ENCODE peak calls at places on chromosomes 4 and X, in eight cellular contexts. T, P, Y, A, Q, C, U and Z are unnamed samples.

GRCh38 chrX:63658920-63659319 is 126.1 kb downstream of the ARHGEF9 start:
- DNase-seq in T (no peak), P (no peak), Y (no peak), A (no peak), Q (no peak), C (no peak), U (no peak), Z (no peak)

GRCh38 chr4:159446266-159446976 is 343.5 kb downstream of the RAPGEF2 start:
- DNase-seq in T (peak; percentile 83), P (peak; percentile 89), Y (no peak), A (peak; percentile 72), Q (peak; percentile 69), C (peak; percentile 38), U (peak; percentile 68), Z (peak; percentile 81)

GRCh38 chrX:17456526-17456925 is 81.5 kb downstream of the NHS start:
- DNase-seq in T (no peak), P (no peak), Y (no peak), A (no peak), Q (no peak), C (no peak), U (no peak), Z (peak; percentile 48)

GRCh38 chr4:54218736-54219135 is 10.4 kb upstream of the PDGFRA start:
- DNase-seq in T (no peak), P (no peak), Y (no peak), A (no peak), Q (no peak), C (no peak), U (no peak), Z (no peak)

GRCh38 chrX:153913701-153914100 is 9.2 kb downstream of the AVPR2 start:
- DNase-seq in T (no peak), P (no peak), Y (no peak), A (no peak), Q (no peak), C (no peak), U (no peak), Z (peak; percentile 30)

GRCh38 chr4:58983887-58984286 is 1873.7 kb upstream of the IGFBP7 start:
- DNase-seq in T (no peak), P (no peak), Y (no peak), A (no peak), Q (no peak), C (no peak), U (peak; percentile 71), Z (no peak)

GRCh38 chr4:185479507-185479971 is 8.0 kb upstream of the CCDC110 start:
- DNase-seq in T (no peak), P (no peak), Y (no peak), A (no peak), Q (no peak), C (peak; percentile 23), U (no peak), Z (no peak)

GRCh38 chr4:94889961-94890360 is 132.2 kb downstream of the BMPR1B start:
- DNase-seq in T (peak; percentile 26), P (peak; percentile 81), Y (no peak), A (no peak), Q (no peak), C (no peak), U (peak; percentile 72), Z (no peak)

GRCh38 chrX:46865281-46865680 is 28.4 kb downstream of the RP2 start:
- DNase-seq in T (peak; percentile 28), P (peak; percentile 44), Y (no peak), A (peak; percentile 0), Q (no peak), C (no peak), U (no peak), Z (no peak)

GRCh38 chr4:69649207-69649606 is 3.8 kb downstream of the UGT2A1 start:
- DNase-seq in T (no peak), P (no peak), Y (no peak), A (no peak), Q (no peak), C (no peak), U (peak; percentile 4), Z (no peak)

GRCh38 chr4:140557831-140558435 is 10.8 kb downstream of the UCP1 start:
- DNase-seq in T (no peak), P (peak; percentile 7), Y (no peak), A (no peak), Q (no peak), C (no peak), U (no peak), Z (no peak)

GRCh38 chr4:47442980-47443379 is 20.5 kb downstream of the COMMD8 start:
- DNase-seq in T (no peak), P (no peak), Y (no peak), A (no peak), Q (no peak), C (no peak), U (no peak), Z (no peak)

GRCh38 chr4:182883351-182883750 is 33.8 kb downstream of the DCTD start:
- DNase-seq in T (no peak), P (no peak), Y (no peak), A (no peak), Q (no peak), C (no peak), U (no peak), Z (no peak)

GRCh38 chrX:140548985-140549384 is 44.1 kb upstream of the SOX3 start:
- DNase-seq in T (no peak), P (no peak), Y (no peak), A (no peak), Q (no peak), C (no peak), U (no peak), Z (no peak)

GRCh38 chr4:1171306-1172227 is 816 bp downstream of the SPON2 start:
- DNase-seq in T (no peak), P (no peak), Y (no peak), A (no peak), Q (no peak), C (no peak), U (no peak), Z (peak; percentile 82)

GRCh38 chr4:22502895-22503814 is 12.7 kb downstream of the ADGRA3 start:
- DNase-seq in T (peak; percentile 38), P (peak; percentile 33), Y (no peak), A (no peak), Q (no peak), C (no peak), U (peak; percentile 57), Z (no peak)

GRCh38 chr4:113659127-113659526 is 102.4 kb downstream of the CAMK2D start:
- DNase-seq in T (no peak), P (peak; percentile 47), Y (no peak), A (peak; percentile 62), Q (no peak), C (no peak), U (no peak), Z (no peak)

GRCh38 chr4:2059726-2060577 is 825 bp downstream of the NAT8L start:
- DNase-seq in T (no peak), P (peak; percentile 51), Y (no peak), A (no peak), Q (peak; percentile 78), C (no peak), U (no peak), Z (no peak)

GRCh38 chrX:136652822-136653723 is 5.1 kb downstream of the CD40LG start:
- DNase-seq in T (no peak), P (no peak), Y (no peak), A (no peak), Q (no peak), C (no peak), U (peak; percentile 2), Z (no peak)

GRCh38 chr4:185359767-185360446 is 35.8 kb downstream of the LRP2BP start:
- DNase-seq in T (no peak), P (peak; percentile 64), Y (no peak), A (no peak), Q (no peak), C (no peak), U (no peak), Z (no peak)

GRCh38 chrX:9416562-9417319 is 48.1 kb upstream of the TBL1X start:
- DNase-seq in T (no peak), P (peak; percentile 74), Y (no peak), A (no peak), Q (no peak), C (no peak), U (no peak), Z (no peak)

GRCh38 chr4:95676190-95676589 is 127.4 kb upstream of the UNC5C start:
- DNase-seq in T (no peak), P (peak; percentile 39), Y (no peak), A (no peak), Q (no peak), C (no peak), U (peak; percentile 45), Z (no peak)

GRCh38 chr4:123235431-123235830 is 161.2 kb upstream of the SPRY1 start:
- DNase-seq in T (peak; percentile 69), P (peak; percentile 45), Y (no peak), A (no peak), Q (no peak), C (no peak), U (no peak), Z (no peak)

GRCh38 chrX:37776283-37776986 is 3.4 kb upstream of the CYBB start:
- DNase-seq in T (no peak), P (no peak), Y (no peak), A (no peak), Q (no peak), C (no peak), U (no peak), Z (no peak)

GRCh38 chr4:1040344-1041146 is 29.1 kb downstream of the FGFRL1 start:
- DNase-seq in T (no peak), P (no peak), Y (no peak), A (no peak), Q (no peak), C (no peak), U (no peak), Z (no peak)

GRCh38 chrX:115624916-115625315 is 63.9 kb downstream of the PLS3 start:
- DNase-seq in T (no peak), P (no peak), Y (no peak), A (no peak), Q (no peak), C (no peak), U (peak; percentile 47), Z (no peak)

GRCh38 chrX:53395605-53396298 is 26.7 kb downstream of the SMC1A start:
- DNase-seq in T (no peak), P (no peak), Y (no peak), A (no peak), Q (no peak), C (no peak), U (no peak), Z (no peak)

GRCh38 chrX:87895421-87895820 is 377.8 kb downstream of the KLHL4 start:
- DNase-seq in T (no peak), P (no peak), Y (no peak), A (no peak), Q (no peak), C (no peak), U (no peak), Z (no peak)

GRCh38 chr4:80705311-80705710 is 325.2 kb upstream of the BMP3 start:
- DNase-seq in T (no peak), P (peak; percentile 46), Y (no peak), A (no peak), Q (no peak), C (no peak), U (no peak), Z (no peak)

GRCh38 chr4:125736057-125736456 is 421.3 kb downstream of the FAT4 start:
- DNase-seq in T (peak; percentile 76), P (peak; percentile 63), Y (no peak), A (peak; percentile 3), Q (no peak), C (no peak), U (no peak), Z (peak; percentile 64)

GRCh38 chr4:113837397-113837796 is 75.9 kb upstream of the CAMK2D start:
- DNase-seq in T (peak; percentile 79), P (peak; percentile 89), Y (no peak), A (no peak), Q (no peak), C (peak; percentile 31), U (peak; percentile 86), Z (no peak)

GRCh38 chr4:75985116-75985515 is 5.6 kb downstream of the SDAD1 start:
- DNase-seq in T (peak; percentile 54), P (peak; percentile 45), Y (no peak), A (no peak), Q (no peak), C (no peak), U (peak; percentile 93), Z (no peak)

GRCh38 chrX:7580127-7580526 is 262.8 kb upstream of the VCX start:
- DNase-seq in T (no peak), P (no peak), Y (no peak), A (no peak), Q (no peak), C (no peak), U (no peak), Z (no peak)

GRCh38 chr4:100935090-100935489 is 412.2 kb downstream of the PPP3CA start:
- DNase-seq in T (peak; percentile 17), P (no peak), Y (no peak), A (no peak), Q (peak; percentile 42), C (no peak), U (peak; percentile 11), Z (no peak)